ENCODE peak calls at places on chromosome 17, in nine cellular contexts. K, O, W, F, S, G, L, X and Z are unnamed samples.

GRCh38 chr17:58414596-58414997 is 2.7 kb downstream of the RNF43 start:
- DNase-seq in F (no peak), W (no peak), L (peak), O (no peak), X (no peak), K (no peak), S (no peak), G (no peak), Z (no peak)

GRCh38 chr17:44205962-44206824 is 6.5 kb upstream of the ATXN7L3 start:
- DNase-seq in G (no peak), S (no peak), O (peak), X (no peak), W (no peak), L (no peak), F (no peak), K (no peak), Z (no peak)

GRCh38 chr17:19461139-19461538 is 50.1 kb downstream of the RNF112 start:
- DNase-seq in K (no peak), O (no peak), L (no peak), X (no peak), G (no peak), S (no peak), F (no peak), W (no peak), Z (no peak)

GRCh38 chr17:47957591-47958490 is at the start of gene PRR15L:
- DNase-seq in G (no peak), L (peak), O (no peak), F (peak), K (no peak), W (no peak), X (no peak), S (no peak), Z (no peak)

GRCh38 chr17:51770031-51770759 is 388.3 kb downstream of the CA10 start:
- DNase-seq in W (no peak), L (peak), F (no peak), S (no peak), O (no peak), G (no peak), K (no peak), X (no peak), Z (no peak)

GRCh38 chr17:17613708-17614114 is 22.2 kb upstream of the PEMT start:
- DNase-seq in X (peak), L (peak), F (no peak), K (no peak), S (peak), O (peak), W (no peak), G (peak), Z (peak)

GRCh38 chr17:3535253-3535995 is 22.2 kb downstream of the TRPV3 start:
- DNase-seq in X (peak), L (peak), W (no peak), G (peak), O (peak), F (peak), S (peak), K (peak), Z (peak)

GRCh38 chr17:54530398-54530797 is 370.3 kb upstream of the TOM1L1 start:
- DNase-seq in L (no peak), W (no peak), G (no peak), X (no peak), F (no peak), K (no peak), O (no peak), S (no peak), Z (no peak)

GRCh38 chr17:2420131-2420530 is 19.3 kb upstream of the MNT start:
- DNase-seq in F (no peak), W (no peak), S (no peak), X (no peak), G (no peak), K (no peak), L (no peak), O (no peak), Z (no peak)

GRCh38 chr17:77414811-77415400 is 274.1 kb downstream of the SEC14L1 start:
- DNase-seq in K (no peak), W (no peak), X (no peak), F (no peak), S (no peak), G (no peak), O (no peak), L (no peak), Z (no peak)